ENCODE peak calls at places on chromosomes 7 and 10, in five cellular contexts. One of them, this sample, is unnamed. For H3K4me1, the result is how much of the 10 kb centered on the place peaks cover.

GRCh38 chr7:107162466-107162865 is 6.3 kb upstream of the HBP1 start:
- DNase-seq in body of pancreas: no peak
- DNase-seq in endodermal cell: no peak
- DNase-seq in IMR-90: peak
- DNase-seq in suprapubic skin: no peak
- DNase-seq in this sample: no peak

GRCh38 chr10:87767253-87767652 is 50.8 kb downstream of the ATAD1 start:
- DNase-seq in body of pancreas: no peak
- DNase-seq in endodermal cell: peak
- DNase-seq in IMR-90: peak
- DNase-seq in suprapubic skin: no peak
- DNase-seq in this sample: no peak

GRCh38 chr10:96720422-96721206 is at the start of gene PIK3AP1:
- DNase-seq in body of pancreas: peak
- DNase-seq in endodermal cell: peak
- DNase-seq in IMR-90: no peak
- DNase-seq in suprapubic skin: no peak
- DNase-seq in this sample: peak

GRCh38 chr10:819326-819725 is 112.2 kb downstream of the LARP4B start:
- DNase-seq in body of pancreas: no peak
- DNase-seq in endodermal cell: no peak
- DNase-seq in IMR-90: peak
- DNase-seq in suprapubic skin: no peak
- DNase-seq in this sample: no peak

GRCh38 chr10:132281915-132282666 is 25.7 kb downstream of the STK32C start:
- DNase-seq in body of pancreas: no peak
- DNase-seq in endodermal cell: no peak
- DNase-seq in IMR-90: no peak
- DNase-seq in suprapubic skin: no peak
- DNase-seq in this sample: no peak

GRCh38 chr7:46569117-46569433 is 648.0 kb upstream of the IGFBP3 start:
- DNase-seq in body of pancreas: no peak
- DNase-seq in endodermal cell: peak
- DNase-seq in IMR-90: no peak
- DNase-seq in suprapubic skin: no peak
- DNase-seq in this sample: no peak

GRCh38 chr10:70331486-70332268 is 47.9 kb upstream of the NPFFR1 start:
- DNase-seq in body of pancreas: peak
- DNase-seq in endodermal cell: peak
- DNase-seq in IMR-90: peak
- DNase-seq in suprapubic skin: no peak
- DNase-seq in this sample: peak

GRCh38 chr10:104337527-104337984 is 709 bp downstream of the ITPRIP start:
- DNase-seq in body of pancreas: peak
- DNase-seq in endodermal cell: no peak
- DNase-seq in IMR-90: peak
- DNase-seq in suprapubic skin: no peak
- DNase-seq in this sample: no peak

GRCh38 chr7:434891-435486 is 84.7 kb downstream of the PDGFA start:
- DNase-seq in body of pancreas: no peak
- DNase-seq in endodermal cell: peak
- DNase-seq in IMR-90: no peak
- DNase-seq in suprapubic skin: no peak
- DNase-seq in this sample: no peak

GRCh38 chr7:157046681-157047080 is 36.2 kb upstream of the MNX1 start:
- DNase-seq in body of pancreas: no peak
- DNase-seq in endodermal cell: no peak
- DNase-seq in IMR-90: peak
- DNase-seq in suprapubic skin: no peak
- DNase-seq in this sample: no peak

GRCh38 chr10:91127341-91128082 is 93.0 kb upstream of the PCGF5 start:
- DNase-seq in body of pancreas: no peak
- DNase-seq in endodermal cell: no peak
- DNase-seq in IMR-90: no peak
- DNase-seq in suprapubic skin: no peak
- DNase-seq in this sample: no peak

GRCh38 chr7:156612930-156613329 is 27.6 kb upstream of the RNF32 start:
- DNase-seq in body of pancreas: no peak
- DNase-seq in endodermal cell: no peak
- DNase-seq in IMR-90: no peak
- DNase-seq in suprapubic skin: no peak
- DNase-seq in this sample: no peak

GRCh38 chr10:4077804-4078203 is 292.8 kb upstream of the KLF6 start:
- DNase-seq in body of pancreas: no peak
- DNase-seq in endodermal cell: no peak
- DNase-seq in IMR-90: no peak
- DNase-seq in suprapubic skin: no peak
- DNase-seq in this sample: no peak

GRCh38 chr10:27252267-27253000 is 11.8 kb upstream of the ACBD5 start:
- DNase-seq in body of pancreas: peak
- DNase-seq in endodermal cell: peak
- DNase-seq in IMR-90: peak
- DNase-seq in suprapubic skin: no peak
- DNase-seq in this sample: peak

GRCh38 chr7:26197153-26198115 is 3.1 kb downstream of the HNRNPA2B1 start:
- DNase-seq in body of pancreas: no peak
- DNase-seq in endodermal cell: no peak
- DNase-seq in IMR-90: no peak
- DNase-seq in suprapubic skin: no peak
- DNase-seq in this sample: no peak

GRCh38 chr10:8544057-8544380 is 489.5 kb downstream of the GATA3 start:
- DNase-seq in body of pancreas: no peak
- DNase-seq in endodermal cell: no peak
- DNase-seq in IMR-90: no peak
- DNase-seq in suprapubic skin: no peak
- DNase-seq in this sample: peak

GRCh38 chr10:127357265-127357664 is 160.9 kb upstream of the INSYN2A start:
- DNase-seq in body of pancreas: no peak
- DNase-seq in endodermal cell: no peak
- DNase-seq in IMR-90: no peak
- DNase-seq in suprapubic skin: no peak
- DNase-seq in this sample: no peak

GRCh38 chr10:103800789-103801540 is 54.4 kb downstream of the SH3PXD2A start:
- DNase-seq in body of pancreas: no peak
- DNase-seq in endodermal cell: no peak
- DNase-seq in IMR-90: peak
- DNase-seq in suprapubic skin: no peak
- DNase-seq in this sample: no peak

GRCh38 chr7:104362756-104363155 is 34.4 kb downstream of the LHFPL3 start:
- DNase-seq in body of pancreas: no peak
- DNase-seq in endodermal cell: no peak
- DNase-seq in IMR-90: no peak
- DNase-seq in suprapubic skin: no peak
- DNase-seq in this sample: no peak

GRCh38 chr7:117445206-117445605 is 17.9 kb upstream of the ASZ1 start:
- DNase-seq in body of pancreas: no peak
- DNase-seq in endodermal cell: no peak
- DNase-seq in IMR-90: peak
- DNase-seq in suprapubic skin: no peak
- DNase-seq in this sample: no peak

GRCh38 chr10:127619550-127619949 is 70.4 kb downstream of the NPS start:
- DNase-seq in body of pancreas: no peak
- DNase-seq in endodermal cell: no peak
- DNase-seq in IMR-90: no peak
- DNase-seq in suprapubic skin: no peak
- DNase-seq in this sample: no peak

GRCh38 chr10:82865366-82865765 is 990.4 kb downstream of the NRG3 start:
- DNase-seq in body of pancreas: no peak
- DNase-seq in endodermal cell: no peak
- DNase-seq in IMR-90: no peak
- DNase-seq in suprapubic skin: no peak
- DNase-seq in this sample: no peak

GRCh38 chr7:41107330-41107937 is 595.5 kb downstream of the INHBA start:
- DNase-seq in body of pancreas: no peak
- DNase-seq in endodermal cell: no peak
- DNase-seq in IMR-90: peak
- DNase-seq in suprapubic skin: no peak
- DNase-seq in this sample: no peak

GRCh38 chr7:46682841-46683624 is 762.0 kb upstream of the IGFBP3 start:
- DNase-seq in body of pancreas: no peak
- DNase-seq in endodermal cell: no peak
- DNase-seq in IMR-90: peak
- DNase-seq in suprapubic skin: no peak
- DNase-seq in this sample: no peak

DNA sequence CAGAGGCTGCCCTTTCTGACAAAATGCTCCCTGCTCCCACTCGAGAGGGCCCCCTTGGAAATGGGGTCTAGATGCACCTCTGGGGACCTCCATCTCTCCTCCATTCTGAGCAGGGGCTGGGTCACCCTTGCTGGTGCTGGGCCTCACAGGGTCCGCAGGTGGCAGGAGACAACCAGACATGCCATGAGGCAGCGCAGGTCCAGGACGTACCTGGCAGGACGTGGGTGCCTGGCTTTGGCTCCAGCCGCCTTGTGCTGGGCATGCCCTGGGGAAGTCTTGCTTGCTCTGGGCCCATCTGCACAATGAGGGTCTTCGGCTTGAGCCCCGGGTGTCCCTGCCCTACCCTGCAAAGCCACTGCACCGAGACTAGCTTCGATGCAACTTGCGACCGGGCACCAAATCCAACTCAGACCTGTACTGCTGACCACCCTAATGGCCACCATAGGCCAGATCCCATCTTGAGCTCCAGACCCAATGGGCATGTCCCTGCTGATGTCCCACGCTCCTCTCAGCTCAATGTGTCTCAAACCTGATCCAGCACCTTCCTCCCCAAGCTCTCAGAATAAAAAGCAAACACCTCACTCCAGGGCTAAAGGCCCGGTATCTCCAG is 107.0 kb downstream of the FAM53B start:
- DNase-seq in body of pancreas: no peak
- DNase-seq in endodermal cell: no peak
- DNase-seq in IMR-90: no peak
- DNase-seq in suprapubic skin: no peak
- DNase-seq in this sample: no peak
- H3K4me1 ChIP-seq in body of pancreas: under half
- H3K4me1 ChIP-seq in endodermal cell: under half
- H3K4me1 ChIP-seq in IMR-90: under half
- H3K4me1 ChIP-seq in suprapubic skin: under half
- H3K4me1 ChIP-seq in this sample: under half

GRCh38 chr10:115422624-115423023 is 329.5 kb downstream of the ATRNL1 start:
- DNase-seq in body of pancreas: no peak
- DNase-seq in endodermal cell: no peak
- DNase-seq in IMR-90: no peak
- DNase-seq in suprapubic skin: no peak
- DNase-seq in this sample: no peak

DNA sequence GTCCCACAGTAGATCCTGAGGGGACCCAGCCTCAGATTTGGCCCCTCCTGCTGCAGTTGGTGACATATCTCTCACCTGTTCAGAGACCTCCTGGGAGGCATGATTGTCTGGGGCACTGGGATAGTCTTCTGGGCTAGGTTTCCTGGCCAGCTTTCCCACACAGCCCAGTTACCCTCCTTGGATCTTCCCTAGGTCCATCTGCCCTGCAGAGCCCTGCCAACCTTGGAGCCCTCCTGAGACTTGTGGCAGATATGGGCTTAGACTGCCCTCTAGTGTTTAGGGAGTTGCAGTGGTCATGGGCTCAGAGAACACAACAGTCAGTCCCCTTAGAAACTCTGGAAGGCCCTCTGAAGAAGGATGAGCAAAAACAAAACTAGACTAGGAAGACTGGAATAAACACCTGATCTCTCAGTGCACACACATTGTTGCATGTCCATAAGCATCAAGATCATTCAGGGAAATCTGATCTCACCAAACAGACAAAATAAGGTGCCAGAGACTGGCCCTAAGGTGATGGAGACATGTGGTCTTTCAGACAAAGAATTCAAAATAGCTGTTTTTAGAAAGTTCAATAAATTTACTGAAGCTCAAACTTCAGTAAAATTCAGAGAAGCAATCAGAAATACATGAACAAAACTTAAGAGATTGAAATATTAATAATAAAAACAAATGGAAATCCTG is 324.6 kb downstream of the ATRNL1 start:
- DNase-seq in body of pancreas: peak
- DNase-seq in endodermal cell: peak
- DNase-seq in IMR-90: peak
- DNase-seq in suprapubic skin: no peak
- DNase-seq in this sample: no peak
- TF ChIP-seq CTCF in body of pancreas: peak
- TF ChIP-seq CTCF in endodermal cell: peak
- TF ChIP-seq CTCF in IMR-90: peak
- TF ChIP-seq CTCF in suprapubic skin: no peak
- TF ChIP-seq CTCF in this sample: no peak

DNA sequence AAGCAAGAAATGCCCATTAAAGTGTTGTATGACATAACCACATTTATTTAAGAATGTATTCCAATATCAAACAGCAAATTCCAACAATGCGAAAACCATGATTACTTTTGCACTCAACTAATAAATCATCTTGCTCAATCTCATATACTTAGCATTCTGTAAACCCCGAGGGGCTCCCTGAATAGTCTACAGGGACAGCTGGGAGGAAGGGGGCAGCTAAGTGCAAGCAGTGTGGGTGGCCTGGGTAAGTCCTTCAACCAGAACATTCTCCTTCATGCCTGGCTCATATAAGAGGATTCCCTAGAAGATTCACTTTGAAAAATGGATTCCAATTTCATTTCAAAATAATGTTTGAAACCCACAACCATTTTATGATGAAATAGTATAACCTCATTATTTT is 355.5 kb downstream of the CDC14C start:
- DNase-seq in body of pancreas: no peak
- DNase-seq in endodermal cell: no peak
- DNase-seq in IMR-90: no peak
- DNase-seq in suprapubic skin: no peak
- DNase-seq in this sample: no peak
- H3K27ac ChIP-seq in body of pancreas: no peak
- H3K27ac ChIP-seq in endodermal cell: no peak
- H3K27ac ChIP-seq in IMR-90: no peak
- H3K27ac ChIP-seq in suprapubic skin: no peak
- H3K27ac ChIP-seq in this sample: no peak

GRCh38 chr10:15373199-15373598 is 2.1 kb upstream of the FAM171A1 start:
- DNase-seq in body of pancreas: no peak
- DNase-seq in endodermal cell: no peak
- DNase-seq in IMR-90: no peak
- DNase-seq in suprapubic skin: no peak
- DNase-seq in this sample: no peak
- H3K4me1 ChIP-seq in body of pancreas: under half
- H3K4me1 ChIP-seq in endodermal cell: under half
- H3K4me1 ChIP-seq in IMR-90: under half
- H3K4me1 ChIP-seq in suprapubic skin: under half
- H3K4me1 ChIP-seq in this sample: under half

DNA sequence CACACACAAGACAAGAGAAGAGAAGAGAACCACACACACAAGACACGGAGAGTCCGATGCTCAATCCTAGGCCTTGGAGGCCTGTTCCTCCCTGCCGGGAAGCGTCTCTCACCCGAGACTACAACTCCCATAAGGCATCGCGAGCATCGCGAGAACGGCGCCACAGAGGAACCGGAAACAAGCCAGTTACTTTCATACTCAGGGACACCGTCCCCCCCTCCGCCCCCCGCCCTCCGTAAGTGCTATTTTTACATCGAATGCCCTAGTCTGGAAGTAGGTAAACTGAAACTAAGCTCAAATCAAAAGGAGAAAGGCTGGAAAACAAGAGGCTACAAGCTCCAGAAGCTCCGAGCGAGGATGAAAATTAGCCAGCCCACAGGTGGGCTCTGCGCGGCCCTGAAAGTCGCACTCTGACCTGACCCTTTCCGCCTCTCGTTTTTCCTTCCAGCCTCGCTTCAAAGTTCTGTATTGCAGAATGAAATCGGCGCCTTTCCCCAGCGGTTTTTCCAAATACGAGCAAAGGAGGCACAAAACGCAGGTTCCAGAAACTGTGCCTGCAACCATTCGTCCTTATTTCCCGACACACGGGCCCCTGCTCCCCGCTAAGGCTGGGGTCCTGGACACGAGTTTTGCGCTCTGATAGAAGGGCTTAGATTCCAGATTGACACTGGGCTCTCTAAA is 11.5 kb upstream of the DNAJC12 start:
- DNase-seq in body of pancreas: peak
- DNase-seq in endodermal cell: peak
- DNase-seq in IMR-90: peak
- DNase-seq in suprapubic skin: peak
- DNase-seq in this sample: peak
- TF ChIP-seq CTCF in body of pancreas: no peak
- TF ChIP-seq CTCF in endodermal cell: no peak
- TF ChIP-seq CTCF in IMR-90: no peak
- TF ChIP-seq CTCF in suprapubic skin: no peak
- TF ChIP-seq CTCF in this sample: no peak

This sample was measured in lung.